ENCODE peak calls at places on chromosomes 12 and 14, in six cellular contexts. Y is stimulated activated CD4-positive, alpha-beta T cell treated with anti-CD3 and anti-CD28 coated beads, Interleukin-4, amount 100 ng/mL, for 48 hours; I is cardiac muscle cell; M is stomach; W is uterus; Z is prostate gland. T is an unnamed sample.

GRCh38 chr12:101891462-101891971 is 14.1 kb downstream of the DRAM1 start:
- DNase-seq in Y (no peak), I (peak), M (peak), W (no peak), Z (peak), T (peak)

GRCh38 chr12:3256103-3256551 is 178.9 kb downstream of the TSPAN9 start:
- DNase-seq in Y (no peak), I (peak), M (no peak), W (no peak), Z (no peak), T (no peak)

GRCh38 chr12:80936353-80936641 is 1.4 kb downstream of the LIN7A start:
- DNase-seq in Y (no peak), I (no peak), M (no peak), W (no peak), Z (no peak), T (no peak)

GRCh38 chr14:69335421-69335820 is 62.7 kb downstream of the ERH start:
- DNase-seq in Y (no peak), I (no peak), M (no peak), W (no peak), Z (peak), T (no peak)

GRCh38 chr12:16669756-16670155 is 63.8 kb upstream of the LMO3 start:
- DNase-seq in Y (no peak), I (no peak), M (no peak), W (no peak), Z (no peak), T (no peak)

GRCh38 chr14:36975834-36976233 is 196.6 kb downstream of the SLC25A21 start:
- DNase-seq in Y (no peak), I (no peak), M (no peak), W (no peak), Z (no peak), T (peak)

GRCh38 chr14:49946320-49947141 is 53.6 kb downstream of the ARF6 start:
- DNase-seq in Y (no peak), I (peak), M (peak), W (no peak), Z (peak), T (peak)

GRCh38 chr14:104157303-104157928 is 19.0 kb downstream of the KIF26A start:
- DNase-seq in Y (no peak), I (no peak), M (no peak), W (no peak), Z (no peak), T (no peak)

GRCh38 chr14:68841030-68841809 is 48.4 kb upstream of the ZFP36L1 start:
- DNase-seq in Y (no peak), I (peak), M (no peak), W (no peak), Z (no peak), T (no peak)

GRCh38 chr14:75979071-75979571 is 2.7 kb downstream of the TGFB3 start:
- DNase-seq in Y (peak), I (peak), M (no peak), W (peak), Z (no peak), T (peak)

GRCh38 chr14:93962701-93963601 is 13.4 kb downstream of the ASB2 start:
- DNase-seq in Y (no peak), I (no peak), M (no peak), W (no peak), Z (no peak), T (no peak)

GRCh38 chr12:21526721-21527345 is 737 bp downstream of the SPX start:
- DNase-seq in Y (no peak), I (no peak), M (no peak), W (no peak), Z (no peak), T (peak)

GRCh38 chr12:23830210-23830609 is 119.3 kb downstream of the SOX5 start:
- DNase-seq in Y (no peak), I (no peak), M (no peak), W (no peak), Z (no peak), T (peak)

GRCh38 chr12:22018860-22019259 is 27.2 kb upstream of the CMAS start:
- DNase-seq in Y (no peak), I (peak), M (no peak), W (no peak), Z (no peak), T (no peak)

GRCh38 chr12:31890295-31891285 is 68.6 kb upstream of the RESF1 start:
- DNase-seq in Y (no peak), I (peak), M (no peak), W (no peak), Z (no peak), T (no peak)